ENCODE peak calls at places on chromosomes 12 and 14, in eight cellular contexts. E, D, X, L, R, Z, G and F are unnamed samples.

GRCh38 chr12:39440781-39441180 is 2.1 kb downstream of the KIF21A start:
- DNase-seq in E (no peak), L (no peak), R (peak), Z (no peak), X (no peak), D (no peak), G (no peak), F (no peak)

GRCh38 chr12:27552886-27553560 is 29.0 kb downstream of the PPFIBP1 start:
- DNase-seq in Z (no peak), G (no peak), R (no peak), E (no peak), D (no peak), L (no peak), X (no peak), F (no peak)

GRCh38 chr14:105605501-105606304 is 79.3 kb downstream of the TMEM121 start:
- DNase-seq in R (no peak), Z (peak), G (peak), E (no peak), X (no peak), D (no peak), L (peak), F (no peak)

GRCh38 chr14:82602794-82603193 is 1069.1 kb upstream of the SEL1L start:
- DNase-seq in Z (no peak), D (no peak), G (no peak), L (no peak), X (no peak), R (no peak), E (no peak), F (no peak)

GRCh38 chr12:52059582-52060497 is 8.6 kb downstream of the NR4A1 start:
- DNase-seq in Z (no peak), R (peak), G (no peak), L (peak), X (no peak), D (no peak), E (no peak), F (no peak)

GRCh38 chr12:129676411-129676810 is 227.4 kb downstream of the TMEM132D start:
- DNase-seq in G (no peak), Z (no peak), L (no peak), D (no peak), X (no peak), E (no peak), R (no peak), F (no peak)

GRCh38 chr12:57817261-57817989 is 1.1 kb downstream of the AVIL start:
- DNase-seq in X (no peak), L (no peak), D (no peak), R (no peak), E (no peak), Z (no peak), G (peak), F (no peak)

GRCh38 chr12:51944608-51945233 is 6.8 kb upstream of the ACVR1B start:
- DNase-seq in R (no peak), D (no peak), X (no peak), E (no peak), Z (no peak), L (no peak), G (no peak), F (no peak)

GRCh38 chr14:74251546-74252030 is 12.3 kb downstream of the VSX2 start:
- DNase-seq in Z (peak), D (peak), L (peak), E (peak), G (peak), X (peak), R (peak), F (peak)

GRCh38 chr12:48980389-48980952 is 2.3 kb downstream of the WNT1 start:
- DNase-seq in Z (no peak), L (no peak), X (peak), R (peak), E (no peak), D (no peak), G (no peak), F (no peak)

GRCh38 chr12:70590549-70591226 is 46.5 kb downstream of the PTPRB start:
- DNase-seq in X (no peak), D (no peak), Z (no peak), R (no peak), E (no peak), G (no peak), L (no peak), F (no peak)

GRCh38 chr12:10268037-10268436 is 39.6 kb upstream of the KLRD1 start:
- DNase-seq in D (no peak), L (no peak), X (no peak), E (no peak), G (no peak), Z (no peak), R (no peak), F (no peak)

GRCh38 chr12:6963741-6964446 is 6.6 kb downstream of the PHB2 start:
- DNase-seq in Z (no peak), L (peak), E (no peak), R (no peak), X (no peak), D (no peak), G (peak), F (no peak)

GRCh38 chr14:31270196-31270772 is 62.7 kb upstream of the HECTD1 start:
- DNase-seq in Z (no peak), R (peak), L (no peak), G (no peak), E (no peak), X (peak), D (no peak), F (no peak)

GRCh38 chr14:23130875-23131274 is 11.8 kb upstream of the CEBPE start:
- DNase-seq in R (no peak), Z (no peak), D (no peak), X (no peak), L (no peak), G (peak), E (no peak), F (no peak)

GRCh38 chr12:69540606-69541386 is 44.5 kb upstream of the CCT2 start:
- DNase-seq in L (no peak), D (no peak), X (no peak), E (no peak), R (no peak), Z (no peak), G (no peak), F (no peak)

DNA sequence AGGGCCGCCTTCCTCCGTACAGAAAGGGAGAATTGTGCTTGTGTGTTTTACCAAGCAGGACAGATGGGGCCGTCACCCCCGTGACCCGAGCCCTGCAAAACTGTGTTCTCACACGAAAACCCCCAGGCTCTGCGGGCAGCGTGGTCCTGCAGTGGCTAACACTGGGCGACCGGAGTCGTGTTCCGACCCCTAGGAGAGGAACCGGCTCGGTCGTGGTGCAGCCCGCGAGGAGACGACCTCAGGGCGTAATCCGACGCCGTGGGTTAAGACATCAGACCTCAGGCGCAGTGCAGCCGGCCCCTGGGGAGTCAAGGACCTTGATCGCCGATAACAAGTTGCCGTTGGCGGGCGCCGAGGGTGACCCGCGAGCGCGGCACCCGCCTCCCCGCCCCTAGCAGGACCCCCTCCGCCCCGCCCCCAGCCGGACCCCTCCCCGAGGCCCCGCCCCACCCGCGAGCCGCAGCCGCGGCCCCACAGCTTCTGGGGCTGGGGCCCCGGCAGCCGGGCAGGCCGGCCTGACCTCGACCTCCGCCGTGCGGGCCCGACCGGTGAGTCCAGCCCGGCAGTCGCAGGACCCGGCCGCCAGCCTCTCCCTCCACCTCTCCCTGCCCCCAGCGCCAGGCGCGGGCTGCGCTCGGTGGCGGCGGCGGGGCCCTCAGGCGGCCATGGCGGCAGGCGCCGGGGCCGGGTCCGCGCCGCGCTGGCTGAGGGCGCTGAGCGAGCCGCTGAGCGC is at the start of gene CHPT1:
- DNase-seq in E (peak), G (peak), Z (peak), L (peak), D (peak), X (peak), R (peak), F (peak)
- TF ChIP-seq POLR2A in E (peak), G (peak), Z (peak), L (no peak), D (no peak), X (peak), R (peak), F (no peak)

DNA sequence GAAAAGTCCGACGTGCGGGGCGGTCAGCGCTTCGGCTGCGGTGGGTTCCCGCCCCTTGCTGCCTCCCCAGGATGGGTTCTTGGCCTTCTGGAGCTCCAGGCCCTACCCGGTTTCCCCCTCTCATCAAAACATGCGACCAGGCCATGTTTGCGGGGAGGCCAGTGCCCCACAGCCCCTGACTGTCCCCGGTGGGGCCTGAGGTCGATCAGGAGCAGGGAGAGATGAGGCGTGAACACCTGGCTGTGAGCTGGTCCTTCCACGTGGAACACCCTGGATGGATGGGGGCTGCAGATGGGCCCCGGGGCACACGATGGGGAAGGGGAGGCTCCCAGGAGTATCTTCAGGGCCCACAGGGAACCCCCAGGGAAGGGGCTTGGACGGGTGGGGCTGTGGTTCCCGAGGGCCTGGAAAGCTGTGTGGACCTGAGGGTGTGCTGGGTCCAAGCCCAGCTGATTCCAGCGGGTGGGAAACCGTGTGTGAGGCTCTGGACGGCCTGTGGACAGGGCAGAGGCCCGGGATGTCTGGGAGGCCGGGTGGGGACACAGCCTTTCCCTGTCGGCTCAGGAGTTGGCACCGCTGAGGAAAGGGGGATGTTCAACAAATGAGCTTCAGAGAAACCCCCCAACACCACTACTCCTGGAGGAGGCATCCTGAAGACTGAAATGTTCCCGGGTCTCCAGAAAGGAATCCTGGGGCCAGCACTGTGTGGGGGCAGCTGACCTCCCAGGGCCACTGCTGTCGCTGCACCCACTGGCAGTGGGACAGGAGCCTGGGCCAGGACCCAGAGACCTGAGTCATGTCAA is 187.0 kb upstream of the C14orf180 start:
- DNase-seq in G (peak), E (no peak), D (peak), X (no peak), Z (no peak), L (no peak), R (no peak), F (no peak)
- H3K27ac ChIP-seq in G (no peak), E (no peak), D (no peak), X (no peak), Z (no peak), L (no peak), R (no peak), F (no peak)

GRCh38 chr12:79174656-79175055 is 310.1 kb downstream of the SYT1 start:
- DNase-seq in R (peak), E (no peak), X (no peak), D (no peak), G (no peak), Z (no peak), L (no peak), F (no peak)
- TF ChIP-seq CTCF in R (peak), E (no peak), X (no peak), D (no peak), G (no peak), Z (peak), L (no peak), F (no peak)

GRCh38 chr12:82619644-82620043 is 67.1 kb upstream of the TMTC2 start:
- DNase-seq in L (no peak), D (no peak), E (no peak), G (no peak), Z (no peak), X (no peak), R (no peak), F (no peak)

GRCh38 chr12:82627799-82628198 is 58.9 kb upstream of the TMTC2 start:
- DNase-seq in L (no peak), E (no peak), R (peak), X (no peak), G (no peak), Z (no peak), D (no peak), F (no peak)

GRCh38 chr12:82620917-82621316 is 65.8 kb upstream of the TMTC2 start:
- DNase-seq in G (no peak), X (no peak), L (no peak), R (no peak), D (no peak), Z (no peak), E (no peak), F (no peak)

DNA sequence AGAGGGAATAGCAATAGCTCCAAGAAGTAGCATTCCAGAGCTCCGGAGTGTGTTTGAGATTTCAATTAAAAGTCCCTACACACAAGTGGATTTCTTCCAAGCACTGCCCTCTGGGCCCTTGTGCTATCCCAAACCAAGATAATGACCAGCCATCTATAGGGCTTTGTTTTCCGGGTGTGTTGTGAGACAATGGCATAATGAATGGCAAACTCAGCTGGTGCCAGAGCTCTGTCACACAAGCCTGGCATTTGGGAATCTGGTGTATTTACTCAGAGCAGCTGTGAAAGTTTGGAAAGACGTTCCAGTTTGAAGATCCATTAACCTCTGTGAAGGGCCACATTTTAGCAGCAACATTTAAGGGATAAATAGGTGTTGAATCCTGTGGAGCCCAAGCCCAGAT is 61.2 kb upstream of the TMTC2 start:
- DNase-seq in L (no peak), D (no peak), Z (no peak), X (no peak), G (no peak), R (no peak), E (no peak), F (no peak)
- TF ChIP-seq POLR2A in L (no peak), D (no peak), Z (no peak), X (no peak), G (no peak), R (no peak), E (no peak), F (no peak)

DNA sequence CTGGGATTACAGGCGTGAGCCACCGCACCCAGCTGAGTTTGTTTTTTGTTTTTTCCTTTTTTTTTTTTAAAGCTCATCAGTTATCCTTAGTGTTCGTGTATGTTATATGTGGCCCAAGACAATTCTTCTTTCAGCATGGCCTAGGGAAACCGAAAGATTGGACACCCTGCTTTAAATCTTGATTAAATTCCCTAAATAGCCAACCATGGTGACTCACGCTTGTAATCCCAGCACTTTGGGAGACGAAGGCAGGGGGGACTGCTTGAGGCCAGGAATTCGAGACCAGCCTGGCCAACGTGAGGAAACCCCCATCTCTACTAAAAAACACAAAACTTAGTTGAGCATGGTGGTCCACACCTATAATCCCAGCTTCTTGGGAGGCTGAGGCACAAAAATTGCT is 131.1 kb downstream of the MED13L start:
- DNase-seq in L (no peak), G (no peak), E (no peak), Z (no peak), R (no peak), X (no peak), D (no peak), F (no peak)
- H3K27ac ChIP-seq in L (no peak), G (no peak), E (no peak), Z (no peak), R (no peak), X (no peak), D (no peak), F (no peak)

DNA sequence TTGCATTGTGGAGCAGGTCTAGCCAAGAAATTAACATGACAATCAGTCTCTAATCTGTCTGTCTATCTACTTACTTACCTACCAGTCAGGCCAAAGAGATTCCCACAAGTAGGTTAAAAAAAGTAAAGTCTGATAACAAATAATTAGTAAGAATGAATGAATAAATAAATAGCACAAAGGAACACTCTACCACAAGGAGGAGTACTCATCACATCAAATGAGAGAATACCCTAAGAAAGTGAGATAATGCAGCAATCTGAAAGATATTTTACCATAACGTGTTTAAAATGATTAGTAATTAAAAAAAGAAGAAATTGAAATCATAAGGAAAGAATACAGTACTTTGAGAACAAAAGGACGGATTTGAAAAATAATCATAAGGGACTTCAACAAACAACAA is 187.2 kb downstream of the SYNE2 start:
- DNase-seq in D (no peak), G (no peak), E (no peak), X (no peak), L (no peak), R (peak), Z (no peak), F (no peak)
- TF ChIP-seq CTCF in D (no peak), G (no peak), E (no peak), X (peak), L (no peak), R (peak), Z (no peak), F (no peak)

DNA sequence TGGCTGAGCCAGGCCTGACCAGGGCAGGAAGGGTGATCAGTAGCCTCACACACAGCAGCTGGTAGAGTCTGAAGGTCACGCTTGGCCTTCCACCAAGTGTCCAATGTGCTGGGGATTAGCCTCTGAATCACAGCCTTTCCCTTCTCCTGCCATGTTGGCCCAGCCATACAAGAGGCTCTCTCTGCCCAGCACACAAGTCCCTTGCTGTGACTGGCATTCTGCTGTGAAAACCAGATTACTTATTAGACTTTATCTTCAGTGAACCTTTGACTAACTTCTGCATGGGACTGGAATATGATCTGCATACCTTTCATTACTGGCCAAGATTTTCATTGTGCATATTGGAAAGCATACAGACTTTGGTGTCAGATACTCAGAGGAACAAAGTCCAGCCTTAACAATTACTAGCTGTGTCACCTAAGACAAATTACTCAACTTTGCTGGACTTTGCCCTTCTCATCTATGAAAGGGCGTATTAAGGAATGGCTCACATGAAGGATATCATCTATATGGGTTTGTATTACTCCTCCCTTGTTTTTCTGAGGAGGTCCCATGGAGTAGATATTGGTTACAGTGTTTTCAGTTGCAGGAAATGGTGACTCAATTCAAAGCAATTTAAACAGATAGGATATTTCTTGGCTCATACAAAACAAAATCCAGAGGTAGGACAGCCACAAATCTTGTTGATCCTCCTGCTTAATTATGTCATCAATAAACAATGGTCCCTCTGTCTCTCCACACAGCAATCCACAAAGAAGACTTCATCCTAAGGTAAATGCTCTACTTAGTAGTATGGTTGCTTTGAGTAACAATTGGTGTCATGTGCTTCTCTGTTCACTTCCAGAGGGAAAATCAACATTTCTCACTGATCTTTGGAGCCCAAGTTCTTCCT is 99.6 kb downstream of the DYRK2 start:
- DNase-seq in L (no peak), E (no peak), X (no peak), G (no peak), Z (peak), D (no peak), R (peak), F (peak)
- TF ChIP-seq POLR2A in L (no peak), E (no peak), X (no peak), G (no peak), Z (no peak), D (no peak), R (no peak), F (no peak)

GRCh38 chr12:104477812-104478388 is 21.2 kb downstream of the CHST11 start:
- DNase-seq in Z (no peak), X (no peak), D (no peak), G (no peak), L (no peak), R (no peak), E (no peak), F (no peak)
- H3K27ac ChIP-seq in Z (no peak), X (no peak), D (no peak), G (peak), L (no peak), R (no peak), E (no peak), F (peak)

GRCh38 chr12:43912851-43913250 is 77.0 kb downstream of the TMEM117 start:
- DNase-seq in E (no peak), L (no peak), X (no peak), Z (no peak), R (no peak), D (no peak), G (no peak), F (no peak)

GRCh38 chr12:43917896-43918295 is 82.0 kb downstream of the TMEM117 start:
- DNase-seq in R (no peak), G (no peak), X (no peak), Z (no peak), D (no peak), E (no peak), L (no peak), F (no peak)

GRCh38 chr12:43914391-43914790 is 78.5 kb downstream of the TMEM117 start:
- DNase-seq in X (no peak), L (no peak), R (no peak), D (no peak), Z (no peak), E (no peak), G (no peak), F (no peak)

DNA sequence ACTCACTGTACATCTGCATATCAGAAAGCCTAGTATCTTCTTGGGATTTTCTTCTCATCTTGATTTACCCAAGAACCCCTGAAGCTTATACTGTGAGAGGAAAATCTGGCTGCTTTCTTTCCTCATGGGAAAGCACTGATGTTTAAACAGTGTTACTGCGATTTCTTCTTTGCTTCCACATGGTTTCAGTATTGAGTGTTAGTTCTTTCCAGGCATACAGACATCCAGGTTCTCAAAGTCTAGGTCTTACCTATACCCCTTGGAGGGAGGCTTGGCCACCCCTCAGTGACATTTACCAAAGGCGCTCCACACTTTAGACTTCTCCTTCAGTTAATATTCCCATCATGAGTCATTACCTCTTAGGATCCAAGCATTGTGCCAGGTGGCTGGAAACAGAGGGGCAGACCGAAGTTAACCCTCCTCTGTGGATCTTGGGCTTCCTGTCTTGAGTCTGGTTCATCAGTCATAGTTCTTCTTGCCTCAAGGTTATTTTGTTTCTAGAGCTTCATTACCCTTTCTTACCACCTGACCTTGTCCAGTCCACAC is 79.1 kb downstream of the TMEM117 start:
- DNase-seq in R (peak), L (no peak), Z (no peak), E (no peak), G (no peak), D (no peak), X (no peak), F (no peak)
- TF ChIP-seq CTCF in R (peak), L (no peak), Z (peak), E (no peak), G (no peak), D (no peak), X (peak), F (no peak)